ENCODE peak calls at places on chromosomes 1 and 21, in five cellular contexts. One of them, this sample, is unnamed.
A peak's percentile ranks its signal among the peaks of the same experiment; 100 is the strongest.

GRCh38 chr1:176801553-176802020 is 338.6 kb downstream of the PAPPA2 start:
- DNase-seq in omental fat pad: no peak
- DNase-seq in body of pancreas: no peak
- DNase-seq in OCI-LY7: no peak
- DNase-seq in thyroid gland: no peak
- DNase-seq in this sample: no peak

GRCh38 chr1:87783315-87783714 is 454.6 kb downstream of the LMO4 start:
- DNase-seq in omental fat pad: no peak
- DNase-seq in body of pancreas: no peak
- DNase-seq in OCI-LY7: no peak
- DNase-seq in thyroid gland: no peak
- DNase-seq in this sample: no peak

GRCh38 chr1:202005958-202006357 is 4.4 kb upstream of the ELF3 start:
- DNase-seq in omental fat pad: no peak
- DNase-seq in body of pancreas: no peak
- DNase-seq in OCI-LY7: no peak
- DNase-seq in thyroid gland: no peak
- DNase-seq in this sample: no peak

GRCh38 chr1:43705982-43706597 is 1.2 kb upstream of the ST3GAL3 start:
- DNase-seq in omental fat pad: no peak
- DNase-seq in body of pancreas: no peak
- DNase-seq in OCI-LY7: peak; percentile 23
- DNase-seq in thyroid gland: no peak
- DNase-seq in this sample: no peak

GRCh38 chr1:71850936-71851335 is 431.4 kb downstream of the NEGR1 start:
- DNase-seq in omental fat pad: no peak
- DNase-seq in body of pancreas: peak; percentile 15
- DNase-seq in OCI-LY7: no peak
- DNase-seq in thyroid gland: no peak
- DNase-seq in this sample: no peak

GRCh38 chr21:44870748-44871495 is 2.6 kb downstream of the PTTG1IP start:
- DNase-seq in omental fat pad: no peak
- DNase-seq in body of pancreas: peak; percentile 43
- DNase-seq in OCI-LY7: no peak
- DNase-seq in thyroid gland: peak; percentile 92
- DNase-seq in this sample: no peak

GRCh38 chr1:212990276-212990675 is 25.4 kb downstream of the ANGEL2 start:
- DNase-seq in omental fat pad: no peak
- DNase-seq in body of pancreas: no peak
- DNase-seq in OCI-LY7: no peak
- DNase-seq in thyroid gland: no peak
- DNase-seq in this sample: no peak

GRCh38 chr1:246608616-246609376 is 42.5 kb downstream of the CNST start:
- DNase-seq in omental fat pad: peak; percentile 52
- DNase-seq in body of pancreas: peak; percentile 87
- DNase-seq in OCI-LY7: no peak
- DNase-seq in thyroid gland: peak; percentile 78
- DNase-seq in this sample: peak; percentile 92

GRCh38 chr21:44011774-44012473 is at the start of gene TRAPPC10:
- DNase-seq in omental fat pad: no peak
- DNase-seq in body of pancreas: peak; percentile 82
- DNase-seq in OCI-LY7: peak; percentile 90
- DNase-seq in thyroid gland: peak; percentile 85
- DNase-seq in this sample: peak; percentile 82

GRCh38 chr1:159937014-159937750 is 8.2 kb downstream of the IGSF9 start:
- DNase-seq in omental fat pad: no peak
- DNase-seq in body of pancreas: no peak
- DNase-seq in OCI-LY7: peak; percentile 16
- DNase-seq in thyroid gland: no peak
- DNase-seq in this sample: no peak

GRCh38 chr1:29417558-29417858 is 181.2 kb downstream of the PTPRU start:
- DNase-seq in omental fat pad: no peak
- DNase-seq in body of pancreas: no peak
- DNase-seq in OCI-LY7: no peak
- DNase-seq in thyroid gland: no peak
- DNase-seq in this sample: no peak

GRCh38 chr1:41073971-41074370 is 52.4 kb upstream of the SLFNL1 start:
- DNase-seq in omental fat pad: no peak
- DNase-seq in body of pancreas: no peak
- DNase-seq in OCI-LY7: no peak
- DNase-seq in thyroid gland: no peak
- DNase-seq in this sample: no peak

GRCh38 chr1:22907528-22907927 is 65.1 kb downstream of the LACTBL1 start:
- DNase-seq in omental fat pad: no peak
- DNase-seq in body of pancreas: no peak
- DNase-seq in OCI-LY7: peak; percentile 50
- DNase-seq in thyroid gland: no peak
- DNase-seq in this sample: no peak

GRCh38 chr1:24283326-24284155 is 35.6 kb upstream of the GRHL3 start:
- DNase-seq in omental fat pad: no peak
- DNase-seq in body of pancreas: peak; percentile 27
- DNase-seq in OCI-LY7: no peak
- DNase-seq in thyroid gland: peak; percentile 54
- DNase-seq in this sample: peak; percentile 39

GRCh38 chr1:111990878-111991760 is 1.7 kb upstream of the KCND3 start:
- DNase-seq in omental fat pad: peak; percentile 38
- DNase-seq in body of pancreas: peak; percentile 86
- DNase-seq in OCI-LY7: peak; percentile 1
- DNase-seq in thyroid gland: peak; percentile 80
- DNase-seq in this sample: peak; percentile 55

GRCh38 chr1:58622571-58622970 is 45.5 kb upstream of the TACSTD2 start:
- DNase-seq in omental fat pad: no peak
- DNase-seq in body of pancreas: no peak
- DNase-seq in OCI-LY7: no peak
- DNase-seq in thyroid gland: no peak
- DNase-seq in this sample: no peak

GRCh38 chr1:204746838-204747442 is 61.4 kb upstream of the LRRN2 start:
- DNase-seq in omental fat pad: no peak
- DNase-seq in body of pancreas: peak; percentile 55
- DNase-seq in OCI-LY7: peak; percentile 67
- DNase-seq in thyroid gland: peak; percentile 47
- DNase-seq in this sample: peak; percentile 52

GRCh38 chr1:10080523-10080922 is 47.8 kb downstream of the UBE4B start:
- DNase-seq in omental fat pad: no peak
- DNase-seq in body of pancreas: no peak
- DNase-seq in OCI-LY7: no peak
- DNase-seq in thyroid gland: no peak
- DNase-seq in this sample: no peak

GRCh38 chr1:110462964-110463363 is 12.0 kb downstream of the PROK1 start:
- DNase-seq in omental fat pad: no peak
- DNase-seq in body of pancreas: no peak
- DNase-seq in OCI-LY7: no peak
- DNase-seq in thyroid gland: no peak
- DNase-seq in this sample: no peak
- TF ChIP-seq CTCF in omental fat pad: no peak
- TF ChIP-seq CTCF in body of pancreas: no peak
- TF ChIP-seq CTCF in OCI-LY7: no peak
- TF ChIP-seq CTCF in thyroid gland: no peak
- TF ChIP-seq CTCF in this sample: no peak

DNA sequence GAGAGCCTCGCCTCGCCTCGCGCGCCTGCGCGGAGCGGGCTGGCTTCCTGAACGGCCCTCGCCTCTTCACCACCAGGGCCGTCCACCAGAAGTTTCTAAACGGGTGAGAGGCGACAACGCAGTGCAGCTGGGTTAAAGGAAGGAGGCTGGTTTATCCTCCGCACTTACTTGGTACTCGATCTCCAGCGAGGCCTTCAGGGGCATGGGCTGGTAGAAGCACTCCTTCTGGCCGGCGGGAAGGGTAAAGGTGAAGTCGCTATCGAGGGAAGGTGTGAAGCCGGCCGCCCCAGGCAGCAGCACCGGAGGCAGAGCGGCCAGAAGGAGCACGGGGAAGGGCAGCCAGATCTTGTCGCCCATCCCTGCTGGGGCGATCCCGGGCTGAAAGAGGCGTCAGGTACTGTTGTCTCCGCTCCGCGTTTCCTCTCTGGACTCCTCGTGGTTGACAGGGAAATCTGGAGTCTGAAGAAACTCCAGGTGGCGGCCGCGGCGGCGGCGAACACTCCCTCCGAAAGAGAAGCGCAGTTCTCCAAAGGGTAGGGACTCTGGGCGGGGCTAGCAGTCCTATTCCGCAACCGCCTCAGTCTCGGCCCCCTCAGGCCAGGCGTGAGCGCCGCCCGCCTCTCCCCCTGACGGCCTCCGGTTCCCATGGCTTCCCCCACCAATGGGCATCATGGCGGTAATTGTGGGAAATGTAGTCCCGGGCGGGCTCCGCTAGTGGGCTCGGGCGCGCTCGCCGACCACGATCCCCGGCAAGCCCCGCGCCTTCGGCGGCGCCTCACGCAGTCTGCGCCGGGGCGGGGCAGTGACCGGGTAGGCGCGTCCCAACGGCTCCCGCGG is at the start of gene TMED5:
- DNase-seq in omental fat pad: peak; percentile 69
- DNase-seq in body of pancreas: peak; percentile 97
- DNase-seq in OCI-LY7: peak; percentile 98
- DNase-seq in thyroid gland: peak; percentile 98
- DNase-seq in this sample: peak; percentile 98
- TF ChIP-seq CTCF in omental fat pad: no peak
- TF ChIP-seq CTCF in body of pancreas: peak; percentile 40
- TF ChIP-seq CTCF in OCI-LY7: no peak
- TF ChIP-seq CTCF in thyroid gland: peak; percentile 48
- TF ChIP-seq CTCF in this sample: peak; percentile 12

DNA sequence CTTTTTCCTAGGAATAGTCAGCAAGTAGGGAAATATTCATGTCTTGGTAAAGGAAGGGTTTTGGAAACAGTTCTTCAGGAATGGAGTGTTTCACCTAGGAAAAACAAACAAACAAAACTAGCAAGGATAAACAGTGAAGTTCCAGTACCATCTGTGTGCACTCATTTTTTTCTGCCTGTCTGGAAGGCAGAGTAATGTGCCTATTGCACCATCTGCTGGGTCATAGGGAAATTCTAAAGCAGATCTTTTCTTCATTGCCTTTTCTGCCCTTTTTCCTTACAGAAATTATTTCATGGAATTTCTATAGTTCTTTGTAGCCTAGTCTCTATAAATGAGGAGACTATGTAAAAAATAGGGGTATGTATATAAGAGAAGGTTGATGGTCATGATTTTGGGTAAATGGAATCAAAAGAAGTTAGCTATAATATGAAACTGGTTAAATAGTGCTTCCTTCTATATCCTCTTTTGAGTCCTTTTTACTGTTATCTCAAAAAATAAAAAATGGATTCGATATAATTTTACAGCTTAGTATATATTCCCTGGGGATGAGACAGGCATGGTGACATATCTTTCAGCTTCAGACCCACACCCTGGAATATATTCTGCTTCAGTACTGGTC is 3.4 kb upstream of the HRNR start:
- DNase-seq in omental fat pad: no peak
- DNase-seq in body of pancreas: no peak
- DNase-seq in OCI-LY7: no peak
- DNase-seq in thyroid gland: no peak
- DNase-seq in this sample: no peak
- TF ChIP-seq CTCF in omental fat pad: no peak
- TF ChIP-seq CTCF in body of pancreas: peak; percentile 5
- TF ChIP-seq CTCF in OCI-LY7: peak; percentile 15
- TF ChIP-seq CTCF in thyroid gland: peak; percentile 3
- TF ChIP-seq CTCF in this sample: no peak

DNA sequence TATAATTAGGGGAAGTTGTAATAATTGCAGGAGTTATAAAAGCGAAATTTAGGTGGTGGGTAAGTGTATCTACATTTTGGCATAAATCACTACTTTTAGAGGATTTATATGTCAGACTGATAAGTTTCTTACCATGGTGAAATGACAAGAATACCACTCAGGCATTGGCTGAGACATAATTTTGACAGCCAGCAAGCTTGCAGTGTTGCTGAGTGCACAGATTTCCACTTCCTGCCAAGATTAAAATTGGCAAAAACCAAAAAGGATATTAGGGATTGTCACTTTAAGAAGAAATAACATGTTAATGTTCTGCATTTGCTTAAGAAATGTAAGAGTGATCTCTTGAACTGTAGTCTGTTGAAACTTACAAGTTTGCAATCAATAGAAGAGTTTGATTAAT is 28.2 kb downstream of the NFIA start:
- DNase-seq in omental fat pad: no peak
- DNase-seq in body of pancreas: no peak
- DNase-seq in OCI-LY7: no peak
- DNase-seq in thyroid gland: no peak
- DNase-seq in this sample: no peak
- TF ChIP-seq CTCF in omental fat pad: no peak
- TF ChIP-seq CTCF in body of pancreas: no peak
- TF ChIP-seq CTCF in OCI-LY7: no peak
- TF ChIP-seq CTCF in thyroid gland: no peak
- TF ChIP-seq CTCF in this sample: no peak

This sample was measured in Calu3.